ENCODE peak calls at places on chromosomes 12 and 14, in nine cellular contexts. O is transverse colon; I is upper lobe of right lung; J is uterus; N is CD8-positive, alpha-beta memory T cell; V is neuronal stem cell; G is keratinocyte; S is H9; K is neural progenitor cell. F is an unnamed sample. For H3K9me3, the result is how much of the 10 kb centered on the place peaks cover.

GRCh38 chr12:97229036-97229435 is 233.6 kb upstream of the RMST start:
- DNase-seq in O (no peak), I (no peak), J (no peak), N (no peak), V (no peak), G (no peak), S (no peak), K (no peak), F (no peak)

GRCh38 chr12:113933201-113933786 is 32.8 kb downstream of the RBM19 start:
- DNase-seq in O (no peak), I (no peak), J (peak), N (no peak), V (peak), G (no peak), S (no peak), K (peak), F (no peak)

GRCh38 chr14:99598774-99599173 is 5.2 kb downstream of the CCDC85C start:
- DNase-seq in O (no peak), I (no peak), J (no peak), N (no peak), V (peak), G (no peak), S (no peak), K (peak), F (no peak)

GRCh38 chr12:101925352-101925751 is 48.0 kb downstream of the DRAM1 start:
- DNase-seq in O (peak), I (no peak), J (peak), N (no peak), V (no peak), G (peak), S (no peak), K (no peak), F (peak)

GRCh38 chr12:5000204-5000603 is 43.5 kb upstream of the KCNA5 start:
- DNase-seq in O (no peak), I (no peak), J (no peak), N (no peak), V (no peak), G (no peak), S (no peak), K (no peak), F (no peak)

GRCh38 chr12:12715459-12716150 is 1.6 kb upstream of the CDKN1B start:
- DNase-seq in O (peak), I (no peak), J (no peak), N (no peak), V (no peak), G (no peak), S (no peak), K (no peak), F (peak)

GRCh38 chr14:96745500-96746051 is 51.6 kb upstream of the VRK1 start:
- DNase-seq in O (no peak), I (no peak), J (no peak), N (no peak), V (no peak), G (peak), S (no peak), K (no peak), F (no peak)

GRCh38 chr12:63013302-63013701 is 78.4 kb upstream of the PPM1H start:
- DNase-seq in O (no peak), I (no peak), J (no peak), N (no peak), V (no peak), G (no peak), S (no peak), K (no peak), F (no peak)

GRCh38 chr14:69615471-69616407 is 4.3 kb downstream of the SUSD6 start:
- DNase-seq in O (peak), I (no peak), J (peak), N (peak), V (no peak), G (no peak), S (no peak), K (no peak), F (peak)

GRCh38 chr12:288687-289086 is 26.1 kb upstream of the SLC6A13 start:
- DNase-seq in O (no peak), I (no peak), J (no peak), N (no peak), V (no peak), G (no peak), S (no peak), K (no peak), F (no peak)

GRCh38 chr14:70534904-70535303 is at the start of gene ADAM20:
- DNase-seq in O (no peak), I (no peak), J (no peak), N (no peak), V (no peak), G (no peak), S (no peak), K (no peak), F (no peak)

GRCh38 chr12:103930787-103931536 is 752 bp downstream of the HSP90B1 start:
- DNase-seq in O (peak), I (peak), J (peak), N (peak), V (peak), G (no peak), S (peak), K (peak), F (peak)

GRCh38 chr14:34843011-34843554 is 32.1 kb downstream of the BAZ1A start:
- DNase-seq in O (no peak), I (no peak), J (no peak), N (no peak), V (no peak), G (peak), S (no peak), K (no peak), F (peak)

GRCh38 chr12:67025543-67026114 is 243.5 kb upstream of the CAND1 start:
- DNase-seq in O (peak), I (no peak), J (no peak), N (no peak), V (peak), G (no peak), S (peak), K (peak), F (peak)

GRCh38 chr12:41512531-41512930 is 324.4 kb downstream of the PDZRN4 start:
- DNase-seq in O (no peak), I (no peak), J (peak), N (no peak), V (no peak), G (no peak), S (no peak), K (no peak), F (peak)

GRCh38 chr14:37060496-37061260 is 111.7 kb downstream of the SLC25A21 start:
- DNase-seq in O (no peak), I (no peak), J (no peak), N (no peak), V (no peak), G (no peak), S (peak), K (no peak), F (no peak)

GRCh38 chr14:74575936-74576335 is 36.1 kb downstream of the LTBP2 start:
- DNase-seq in O (no peak), I (no peak), J (no peak), N (no peak), V (no peak), G (no peak), S (no peak), K (no peak), F (no peak)

GRCh38 chr12:68446896-68447806 is 115.0 kb upstream of the MDM1 start:
- DNase-seq in O (no peak), I (no peak), J (no peak), N (no peak), V (peak), G (no peak), S (peak), K (peak), F (no peak)

GRCh38 chr14:68598621-68599447 is 194.0 kb downstream of the ZFP36L1 start:
- DNase-seq in O (peak), I (peak), J (peak), N (no peak), V (no peak), G (no peak), S (no peak), K (no peak), F (peak)

GRCh38 chr12:122790393-122791075 is 16.2 kb downstream of the CCDC62 start:
- DNase-seq in O (no peak), I (no peak), J (no peak), N (no peak), V (no peak), G (peak), S (peak), K (no peak), F (no peak)

GRCh38 chr12:88801227-88802225 is 221.3 kb upstream of the KITLG start:
- DNase-seq in O (no peak), I (no peak), J (no peak), N (no peak), V (no peak), G (no peak), S (no peak), K (no peak), F (no peak)

GRCh38 chr14:26820101-26820500 is 222.3 kb upstream of the NOVA1 start:
- DNase-seq in O (no peak), I (no peak), J (no peak), N (no peak), V (no peak), G (no peak), S (no peak), K (no peak), F (no peak)

GRCh38 chr14:80584638-80585505 is 356.7 kb downstream of the CEP128 start:
- DNase-seq in O (no peak), I (no peak), J (no peak), N (no peak), V (no peak), G (peak), S (no peak), K (no peak), F (no peak)

GRCh38 chr12:123363385-123363742 is 1.3 kb downstream of the SBNO1 start:
- DNase-seq in O (no peak), I (no peak), J (no peak), N (no peak), V (no peak), G (no peak), S (no peak), K (no peak), F (no peak)

GRCh38 chr12:68373836-68374314 is 41.7 kb upstream of the MDM1 start:
- DNase-seq in O (no peak), I (no peak), J (no peak), N (no peak), V (no peak), G (no peak), S (no peak), K (no peak), F (no peak)

GRCh38 chr12:54082402-54082892 is 28.8 kb downstream of the HOXC4 start:
- DNase-seq in O (peak), I (no peak), J (peak), N (peak), V (no peak), G (no peak), S (no peak), K (peak), F (no peak)

GRCh38 chr14:70265422-70265821 is 76.7 kb upstream of the SLC8A3 start:
- DNase-seq in O (no peak), I (no peak), J (no peak), N (no peak), V (no peak), G (no peak), S (no peak), K (no peak), F (no peak)

GRCh38 chr14:70804556-70805162 is 4.7 kb downstream of the MAP3K9 start:
- DNase-seq in O (no peak), I (no peak), J (no peak), N (no peak), V (no peak), G (no peak), S (no peak), K (no peak), F (no peak)

GRCh38 chr12:21615441-21615840 is 10.8 kb upstream of the GYS2 start:
- DNase-seq in O (no peak), I (no peak), J (no peak), N (no peak), V (no peak), G (no peak), S (no peak), K (no peak), F (no peak)

GRCh38 chr14:104524726-104525125 is 54.8 kb upstream of the C14orf180 start:
- DNase-seq in O (no peak), I (no peak), J (no peak), N (no peak), V (no peak), G (no peak), S (no peak), K (no peak), F (peak)

GRCh38 chr14:101889366-101889765 is 75.0 kb upstream of the DYNC1H1 start:
- DNase-seq in O (peak), I (peak), J (no peak), N (no peak), V (no peak), G (no peak), S (no peak), K (no peak), F (no peak)

GRCh38 chr14:50550294-50550693 is 9.7 kb upstream of the ATL1 start:
- DNase-seq in O (no peak), I (no peak), J (no peak), N (no peak), V (no peak), G (no peak), S (no peak), K (no peak), F (no peak)

GRCh38 chr14:80167793-80168448 is 43.4 kb downstream of the DIO2 start:
- DNase-seq in O (no peak), I (no peak), J (no peak), N (no peak), V (no peak), G (no peak), S (no peak), K (no peak), F (no peak)

GRCh38 chr14:32080001-32080510 is 3.0 kb downstream of the ARHGAP5 start:
- DNase-seq in O (no peak), I (no peak), J (no peak), N (no peak), V (no peak), G (no peak), S (no peak), K (no peak), F (no peak)

GRCh38 chr12:85138833-85139232 is 102.7 kb downstream of the LRRIQ1 start:
- DNase-seq in O (no peak), I (no peak), J (no peak), N (no peak), V (no peak), G (no peak), S (no peak), K (no peak), F (no peak)

GRCh38 chr14:26791117-26791806 is 193.4 kb upstream of the NOVA1 start:
- DNase-seq in O (no peak), I (no peak), J (no peak), N (no peak), V (no peak), G (no peak), S (no peak), K (peak), F (no peak)

GRCh38 chr12:87253157-87253556 is 776.0 kb downstream of the C12orf50 start:
- DNase-seq in O (no peak), I (no peak), J (no peak), N (no peak), V (no peak), G (no peak), S (no peak), K (no peak), F (peak)

GRCh38 chr12:96258451-96258933 is 64.3 kb downstream of the ELK3 start:
- DNase-seq in O (no peak), I (no peak), J (peak), N (no peak), V (no peak), G (no peak), S (no peak), K (peak), F (peak)

GRCh38 chr12:5264006-5264405 is 167.9 kb upstream of the NTF3 start:
- DNase-seq in O (no peak), I (no peak), J (no peak), N (no peak), V (no peak), G (no peak), S (no peak), K (no peak), F (no peak)

GRCh38 chr14:64704145-64704742 is at the start of gene PLEKHG3:
- DNase-seq in O (peak), I (peak), J (peak), N (no peak), V (peak), G (no peak), S (peak), K (peak), F (peak)

GRCh38 chr12:120831648-120832267 is 72.4 kb downstream of the SPPL3 start:
- DNase-seq in O (no peak), I (no peak), J (no peak), N (no peak), V (no peak), G (no peak), S (no peak), K (no peak), F (no peak)
- H3K27ac ChIP-seq in O (no peak), I (no peak), J (no peak), N (no peak), V (no peak), G (no peak), S (no peak), K (no peak), F (no peak)

GRCh38 chr12:132530851-132531250 is 40.9 kb downstream of the FBRSL1 start:
- DNase-seq in O (no peak), I (no peak), J (no peak), N (no peak), V (no peak), G (no peak), S (no peak), K (no peak), F (no peak)
- H3K9me3 ChIP-seq in O (under half), I (under half), J (under half), N (under half), V (under half), G (under half), S (under half), K (under half), F (under half)

DNA sequence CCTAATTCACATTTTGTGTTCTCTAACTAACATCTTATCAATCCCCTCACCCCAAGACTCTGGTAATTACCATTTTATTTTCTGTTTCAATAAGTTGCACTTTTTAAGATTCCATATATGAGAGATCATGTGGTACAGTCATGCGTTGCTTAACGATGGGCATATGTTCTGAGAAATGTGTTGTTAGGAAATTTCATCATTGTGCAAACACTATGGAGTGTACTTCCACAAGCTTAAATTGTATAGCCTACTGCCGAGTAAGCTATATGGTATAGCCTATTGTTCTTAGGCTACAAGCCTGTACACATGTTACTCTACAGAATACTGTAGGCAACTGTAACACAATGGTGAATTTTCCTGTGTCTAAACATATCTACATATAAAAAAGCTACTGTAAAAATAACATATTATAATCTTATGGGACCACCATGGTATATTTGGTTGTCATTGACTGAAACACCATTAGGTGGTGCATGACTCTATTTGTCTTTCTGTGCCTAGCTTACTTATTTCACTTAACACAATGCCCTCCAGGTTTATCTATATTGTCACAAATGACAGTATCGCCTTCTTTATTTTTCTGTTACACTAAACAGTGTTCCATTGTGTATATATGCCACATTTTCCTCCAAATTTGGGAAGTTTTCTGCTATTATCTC is 473.4 kb upstream of the LMO3 start:
- DNase-seq in O (no peak), I (no peak), J (no peak), N (no peak), V (no peak), G (no peak), S (no peak), K (no peak), F (no peak)
- H3K27ac ChIP-seq in O (no peak), I (no peak), J (no peak), N (no peak), V (no peak), G (no peak), S (no peak), K (no peak), F (no peak)

GRCh38 chr12:59700145-59700435 is 104.3 kb downstream of the SLC16A7 start:
- DNase-seq in O (no peak), I (no peak), J (no peak), N (no peak), V (no peak), G (no peak), S (no peak), K (no peak), F (no peak)

GRCh38 chr12:59695379-59695778 is 99.5 kb downstream of the SLC16A7 start:
- DNase-seq in O (no peak), I (no peak), J (no peak), N (no peak), V (no peak), G (peak), S (no peak), K (no peak), F (no peak)

GRCh38 chr12:59698599-59698998 is 102.8 kb downstream of the SLC16A7 start:
- DNase-seq in O (no peak), I (no peak), J (no peak), N (no peak), V (no peak), G (no peak), S (no peak), K (no peak), F (no peak)

GRCh38 chr12:59699408-59700144 is 103.7 kb downstream of the SLC16A7 start:
- DNase-seq in O (no peak), I (no peak), J (no peak), N (no peak), V (no peak), G (no peak), S (no peak), K (no peak), F (no peak)
- H3K9me3 ChIP-seq in O (under half), I (under half), J (under half), N (under half), V (under half), G (under half), S (under half), K (under half), F (under half)

GRCh38 chr12:24560192-24560591 is 388.7 kb downstream of the BCAT1 start:
- DNase-seq in O (no peak), I (no peak), J (no peak), N (no peak), V (no peak), G (no peak), S (no peak), K (no peak), F (no peak)

GRCh38 chr12:24562761-24563392 is 386.0 kb downstream of the BCAT1 start:
- DNase-seq in O (peak), I (peak), J (peak), N (no peak), V (peak), G (no peak), S (peak), K (peak), F (peak)

GRCh38 chr12:24561882-24562760 is 386.8 kb downstream of the BCAT1 start:
- DNase-seq in O (peak), I (peak), J (peak), N (no peak), V (peak), G (no peak), S (peak), K (peak), F (peak)

GRCh38 chr12:24561411-24561871 is 387.5 kb downstream of the BCAT1 start:
- DNase-seq in O (peak), I (no peak), J (no peak), N (no peak), V (no peak), G (no peak), S (no peak), K (peak), F (peak)

GRCh38 chr12:24560867-24561266 is 388.0 kb downstream of the BCAT1 start:
- DNase-seq in O (no peak), I (no peak), J (no peak), N (no peak), V (no peak), G (no peak), S (no peak), K (peak), F (no peak)
- H3K27ac ChIP-seq in O (peak), I (peak), J (peak), N (no peak), V (no peak), G (no peak), S (no peak), K (no peak), F (no peak)

DNA sequence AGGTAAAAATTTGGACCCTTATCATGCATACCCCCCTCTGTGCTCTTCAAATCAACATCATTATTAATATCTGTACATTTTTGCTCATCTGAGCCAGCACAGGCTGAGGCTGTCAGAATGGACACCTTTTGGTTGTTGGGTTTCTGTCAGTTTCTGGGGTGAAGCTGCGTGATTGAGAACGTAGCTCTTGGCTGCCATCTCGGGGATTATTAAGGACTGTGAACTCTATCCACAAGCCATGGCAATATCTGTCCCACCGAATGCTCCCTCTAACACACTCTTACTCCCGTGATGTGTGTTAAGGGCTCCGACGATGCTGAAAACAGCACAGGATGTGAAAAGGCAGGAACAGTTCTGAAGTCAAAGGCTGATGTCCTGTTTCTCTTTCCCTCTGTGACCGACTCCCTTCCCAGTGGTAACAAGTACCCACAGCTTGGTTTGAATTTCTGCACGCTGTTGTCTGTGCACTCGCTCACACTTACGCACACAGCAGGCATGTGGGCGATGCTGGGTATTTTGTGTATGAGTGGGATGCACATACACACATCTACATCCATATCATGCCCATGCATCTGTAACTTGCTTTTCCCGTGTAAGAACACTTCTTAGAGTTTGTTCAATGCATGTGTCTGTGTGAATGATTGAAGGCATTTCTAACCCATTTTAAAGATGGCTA is 405.6 kb downstream of the TMEM121 start:
- DNase-seq in O (no peak), I (no peak), J (no peak), N (no peak), V (no peak), G (no peak), S (peak), K (no peak), F (no peak)
- H3K9me3 ChIP-seq in O (under half), I (under half), J (under half), N (under half), V (under half), G (under half), S (half or more), K (under half), F (under half)

GRCh38 chr12:111123390-111123789 is 203.0 kb upstream of the MYL2 start:
- DNase-seq in O (no peak), I (no peak), J (no peak), N (no peak), V (no peak), G (no peak), S (no peak), K (no peak), F (no peak)
- H3K27ac ChIP-seq in O (no peak), I (no peak), J (no peak), N (no peak), V (no peak), G (no peak), S (no peak), K (no peak), F (no peak)